ENCODE peak calls at places on chromosomes 5 and 9, in ten cellular contexts. One of them, this sample, is unnamed.

GRCh38 chr9:105656131-105656921 is 5.9 kb upstream of the TAL2 start:
- DNase-seq in tibial nerve: no peak
- DNase-seq in PC-3: no peak
- DNase-seq in heart left ventricle: peak; percentile 28
- DNase-seq in upper lobe of right lung: no peak
- DNase-seq in small intestine: peak; percentile 9
- DNase-seq in right cardiac atrium: peak; percentile 70
- DNase-seq in AG04450: no peak
- DNase-seq in uterus: no peak
- DNase-seq in keratinocyte: no peak
- DNase-seq in this sample: no peak

GRCh38 chr9:35954942-35955546 is 2.9 kb downstream of the OR2S2 start:
- DNase-seq in tibial nerve: peak; percentile 71
- DNase-seq in PC-3: peak; percentile 79
- DNase-seq in heart left ventricle: no peak
- DNase-seq in upper lobe of right lung: no peak
- DNase-seq in small intestine: peak; percentile 76
- DNase-seq in right cardiac atrium: peak; percentile 47
- DNase-seq in AG04450: peak; percentile 78
- DNase-seq in uterus: peak; percentile 37
- DNase-seq in keratinocyte: peak; percentile 21
- DNase-seq in this sample: peak; percentile 66

GRCh38 chr9:74414325-74414724 is 82.8 kb upstream of the RORB start:
- DNase-seq in tibial nerve: no peak
- DNase-seq in PC-3: no peak
- DNase-seq in heart left ventricle: no peak
- DNase-seq in upper lobe of right lung: no peak
- DNase-seq in small intestine: no peak
- DNase-seq in right cardiac atrium: no peak
- DNase-seq in AG04450: no peak
- DNase-seq in uterus: no peak
- DNase-seq in keratinocyte: no peak
- DNase-seq in this sample: no peak

GRCh38 chr9:107749787-107750444 is 260.3 kb upstream of the KLF4 start:
- DNase-seq in tibial nerve: peak; percentile 95
- DNase-seq in PC-3: peak; percentile 84
- DNase-seq in heart left ventricle: peak; percentile 91
- DNase-seq in upper lobe of right lung: peak; percentile 81
- DNase-seq in small intestine: peak; percentile 10
- DNase-seq in right cardiac atrium: peak; percentile 97
- DNase-seq in AG04450: peak; percentile 85
- DNase-seq in uterus: peak; percentile 92
- DNase-seq in keratinocyte: no peak
- DNase-seq in this sample: no peak

GRCh38 chr5:140595538-140595937 is 30.9 kb downstream of the SLC35A4 start:
- DNase-seq in tibial nerve: peak; percentile 71
- DNase-seq in PC-3: peak; percentile 26
- DNase-seq in heart left ventricle: peak; percentile 51
- DNase-seq in upper lobe of right lung: no peak
- DNase-seq in small intestine: peak; percentile 50
- DNase-seq in right cardiac atrium: no peak
- DNase-seq in AG04450: no peak
- DNase-seq in uterus: no peak
- DNase-seq in keratinocyte: no peak
- DNase-seq in this sample: no peak

GRCh38 chr5:62645223-62645622 is 66.6 kb downstream of the LRRC70 start:
- DNase-seq in tibial nerve: no peak
- DNase-seq in PC-3: no peak
- DNase-seq in heart left ventricle: no peak
- DNase-seq in upper lobe of right lung: no peak
- DNase-seq in small intestine: no peak
- DNase-seq in right cardiac atrium: no peak
- DNase-seq in AG04450: no peak
- DNase-seq in uterus: no peak
- DNase-seq in keratinocyte: no peak
- DNase-seq in this sample: no peak

GRCh38 chr5:103446813-103447212 is 115.8 kb downstream of the NUDT12 start:
- DNase-seq in tibial nerve: no peak
- DNase-seq in PC-3: peak; percentile 88
- DNase-seq in heart left ventricle: no peak
- DNase-seq in upper lobe of right lung: no peak
- DNase-seq in small intestine: peak; percentile 28
- DNase-seq in right cardiac atrium: no peak
- DNase-seq in AG04450: no peak
- DNase-seq in uterus: no peak
- DNase-seq in keratinocyte: no peak
- DNase-seq in this sample: no peak

GRCh38 chr5:33964132-33964531 is 20.4 kb downstream of the SLC45A2 start:
- DNase-seq in tibial nerve: no peak
- DNase-seq in PC-3: no peak
- DNase-seq in heart left ventricle: no peak
- DNase-seq in upper lobe of right lung: no peak
- DNase-seq in small intestine: no peak
- DNase-seq in right cardiac atrium: no peak
- DNase-seq in AG04450: no peak
- DNase-seq in uterus: no peak
- DNase-seq in keratinocyte: no peak
- DNase-seq in this sample: no peak

GRCh38 chr9:38423939-38424843 is at the start of gene IGFBPL1:
- DNase-seq in tibial nerve: no peak
- DNase-seq in PC-3: no peak
- DNase-seq in heart left ventricle: no peak
- DNase-seq in upper lobe of right lung: peak; percentile 69
- DNase-seq in small intestine: no peak
- DNase-seq in right cardiac atrium: peak; percentile 65
- DNase-seq in AG04450: no peak
- DNase-seq in uterus: no peak
- DNase-seq in keratinocyte: no peak
- DNase-seq in this sample: peak; percentile 7
- H3K4me3 ChIP-seq in tibial nerve: peak within 1 kb of the TSS; percentile 48
- H3K4me3 ChIP-seq in PC-3: no peak within 1 kb of the TSS
- H3K4me3 ChIP-seq in heart left ventricle: peak within 1 kb of the TSS; percentile 38
- H3K4me3 ChIP-seq in upper lobe of right lung: peak within 1 kb of the TSS; percentile 35
- H3K4me3 ChIP-seq in small intestine: peak within 1 kb of the TSS; percentile 48
- H3K4me3 ChIP-seq in right cardiac atrium: peak within 1 kb of the TSS; percentile 47
- H3K4me3 ChIP-seq in AG04450: peak within 1 kb of the TSS; percentile 41
- H3K4me3 ChIP-seq in uterus: no peak within 1 kb of the TSS
- H3K4me3 ChIP-seq in keratinocyte: peak within 1 kb of the TSS; percentile 42
- H3K4me3 ChIP-seq in this sample: no peak within 1 kb of the TSS

GRCh38 chr5:131619102-131619501 is 15.9 kb downstream of the RAPGEF6 start:
- DNase-seq in tibial nerve: no peak
- DNase-seq in PC-3: no peak
- DNase-seq in heart left ventricle: no peak
- DNase-seq in upper lobe of right lung: no peak
- DNase-seq in small intestine: no peak
- DNase-seq in right cardiac atrium: no peak
- DNase-seq in AG04450: no peak
- DNase-seq in uterus: no peak
- DNase-seq in keratinocyte: no peak
- DNase-seq in this sample: no peak
- H3K27ac ChIP-seq in tibial nerve: no peak overlapping the region
- H3K27ac ChIP-seq in PC-3: no peak overlapping the region
- H3K27ac ChIP-seq in heart left ventricle: no peak overlapping the region
- H3K27ac ChIP-seq in upper lobe of right lung: no peak overlapping the region
- H3K27ac ChIP-seq in small intestine: no peak overlapping the region
- H3K27ac ChIP-seq in right cardiac atrium: no peak overlapping the region
- H3K27ac ChIP-seq in AG04450: no peak overlapping the region
- H3K27ac ChIP-seq in uterus: no peak overlapping the region
- H3K27ac ChIP-seq in keratinocyte: no peak overlapping the region
- H3K27ac ChIP-seq in this sample: no peak overlapping the region

GRCh38 chr9:13382595-13382994 is 103.1 kb upstream of the MPDZ start:
- DNase-seq in tibial nerve: no peak
- DNase-seq in PC-3: no peak
- DNase-seq in heart left ventricle: no peak
- DNase-seq in upper lobe of right lung: no peak
- DNase-seq in small intestine: no peak
- DNase-seq in right cardiac atrium: no peak
- DNase-seq in AG04450: no peak
- DNase-seq in uterus: no peak
- DNase-seq in keratinocyte: no peak
- DNase-seq in this sample: no peak
- H3K4me3 ChIP-seq in tibial nerve: no peak overlapping the region
- H3K4me3 ChIP-seq in PC-3: no peak overlapping the region
- H3K4me3 ChIP-seq in heart left ventricle: no peak overlapping the region
- H3K4me3 ChIP-seq in upper lobe of right lung: no peak overlapping the region
- H3K4me3 ChIP-seq in small intestine: no peak overlapping the region
- H3K4me3 ChIP-seq in right cardiac atrium: no peak overlapping the region
- H3K4me3 ChIP-seq in AG04450: no peak overlapping the region
- H3K4me3 ChIP-seq in uterus: no peak overlapping the region
- H3K4me3 ChIP-seq in keratinocyte: no peak overlapping the region
- H3K4me3 ChIP-seq in this sample: no peak overlapping the region

GRCh38 chr5:2137444-2138050 is 254.8 kb upstream of the IRX4 start:
- DNase-seq in tibial nerve: no peak
- DNase-seq in PC-3: no peak
- DNase-seq in heart left ventricle: no peak
- DNase-seq in upper lobe of right lung: no peak
- DNase-seq in small intestine: no peak
- DNase-seq in right cardiac atrium: no peak
- DNase-seq in AG04450: no peak
- DNase-seq in uterus: no peak
- DNase-seq in keratinocyte: no peak
- DNase-seq in this sample: no peak
- H3K27ac ChIP-seq in tibial nerve: no peak overlapping the region
- H3K27ac ChIP-seq in PC-3: no peak overlapping the region
- H3K27ac ChIP-seq in heart left ventricle: no peak overlapping the region
- H3K27ac ChIP-seq in upper lobe of right lung: no peak overlapping the region
- H3K27ac ChIP-seq in small intestine: no peak overlapping the region
- H3K27ac ChIP-seq in right cardiac atrium: no peak overlapping the region
- H3K27ac ChIP-seq in AG04450: no peak overlapping the region
- H3K27ac ChIP-seq in uterus: no peak overlapping the region
- H3K27ac ChIP-seq in keratinocyte: no peak overlapping the region
- H3K27ac ChIP-seq in this sample: no peak overlapping the region

DNA sequence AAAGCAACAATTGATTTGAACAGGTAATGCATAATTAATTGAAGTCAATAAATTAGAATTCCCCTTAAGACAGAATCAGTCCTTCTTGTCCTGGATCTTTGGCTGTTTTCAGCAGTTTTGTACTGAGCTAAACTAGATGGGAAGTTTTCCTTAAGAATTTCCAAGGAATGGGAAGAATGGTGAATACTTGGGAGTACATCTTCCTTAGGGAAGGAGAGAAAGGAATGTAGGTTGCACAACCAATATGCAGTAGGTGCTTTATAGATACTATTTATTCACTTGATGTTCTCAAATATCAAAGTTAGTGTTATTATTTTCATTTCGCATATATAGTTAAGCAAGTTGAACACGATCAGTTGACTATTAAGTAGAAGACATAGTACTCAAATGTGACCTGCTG is 183.5 kb upstream of the MAP1B start:
- DNase-seq in tibial nerve: no peak
- DNase-seq in PC-3: no peak
- DNase-seq in heart left ventricle: no peak
- DNase-seq in upper lobe of right lung: no peak
- DNase-seq in small intestine: no peak
- DNase-seq in right cardiac atrium: no peak
- DNase-seq in AG04450: no peak
- DNase-seq in uterus: no peak
- DNase-seq in keratinocyte: no peak
- DNase-seq in this sample: no peak
- H3K4me3 ChIP-seq in tibial nerve: no peak overlapping the region
- H3K4me3 ChIP-seq in PC-3: no peak overlapping the region
- H3K4me3 ChIP-seq in heart left ventricle: no peak overlapping the region
- H3K4me3 ChIP-seq in upper lobe of right lung: no peak overlapping the region
- H3K4me3 ChIP-seq in small intestine: no peak overlapping the region
- H3K4me3 ChIP-seq in right cardiac atrium: no peak overlapping the region
- H3K4me3 ChIP-seq in AG04450: no peak overlapping the region
- H3K4me3 ChIP-seq in uterus: no peak overlapping the region
- H3K4me3 ChIP-seq in keratinocyte: no peak overlapping the region
- H3K4me3 ChIP-seq in this sample: no peak overlapping the region